ENCODE peak calls at places on chromosomes 4 and X, in seven cellular contexts. U is HepG2, Y is SK-N-SH, P is GM12878, J is GM12891, K is K562, Z is H1. D is an unnamed sample.

GRCh38 chrX:153634832-153635231 is 12.2 kb upstream of the DUSP9 start:
- DNase-seq in U (no peak), Y (peak; percentile 12), P (no peak), J (no peak), K (no peak), Z (no peak), D (no peak)

GRCh38 chrX:40132751-40133150 is 35.0 kb upstream of the BCOR start:
- DNase-seq in U (no peak), Y (no peak), P (no peak), J (no peak), K (peak; percentile 76), Z (no peak), D (no peak)

GRCh38 chr4:148258526-148258925 is 183.7 kb downstream of the NR3C2 start:
- DNase-seq in U (no peak), Y (no peak), P (no peak), J (no peak), K (no peak), Z (no peak), D (no peak)

GRCh38 chr4:175330236-175330635 is 412.1 kb downstream of the ADAM29 start:
- DNase-seq in U (no peak), Y (no peak), P (no peak), J (no peak), K (no peak), Z (no peak), D (no peak)

GRCh38 chrX:1893758-1894294 is 279.0 kb downstream of the ASMT start:
- DNase-seq in U (no peak), Y (no peak), P (no peak), J (no peak), K (no peak), Z (no peak), D (no peak)

GRCh38 chrX:39675619-39676018 is 422.1 kb downstream of the BCOR start:
- DNase-seq in U (no peak), Y (no peak), P (no peak), J (no peak), K (no peak), Z (no peak), D (no peak)

GRCh38 chr4:184118516-184118915 is 99.2 kb downstream of the ENPP6 start:
- DNase-seq in U (no peak), Y (no peak), P (no peak), J (no peak), K (no peak), Z (no peak), D (no peak)

GRCh38 chr4:88054229-88054628 is 46.8 kb downstream of the PKD2 start:
- DNase-seq in U (no peak), Y (no peak), P (no peak), J (no peak), K (no peak), Z (no peak), D (no peak)

GRCh38 chrX:71665747-71666146 is 1.6 kb upstream of the LOC101059915 start:
- DNase-seq in U (no peak), Y (no peak), P (no peak), J (no peak), K (no peak), Z (no peak), D (no peak)

GRCh38 chr4:825063-825968 is 613 bp downstream of the CPLX1 start:
- DNase-seq in U (no peak), Y (no peak), P (no peak), J (no peak), K (peak; percentile 79), Z (no peak), D (no peak)

GRCh38 chr4:912548-913279 is 19.4 kb downstream of the GAK start:
- DNase-seq in U (no peak), Y (no peak), P (no peak), J (no peak), K (no peak), Z (no peak), D (no peak)

GRCh38 chr4:112940364-112940763 is 109.1 kb upstream of the ANK2 start:
- DNase-seq in U (no peak), Y (peak; percentile 17), P (no peak), J (no peak), K (no peak), Z (no peak), D (no peak)

GRCh38 chr4:85210353-85210752 is 243.9 kb upstream of the WDFY3 start:
- DNase-seq in U (no peak), Y (no peak), P (no peak), J (no peak), K (no peak), Z (no peak), D (no peak)

GRCh38 chrX:37380920-37381319 is 31.8 kb downstream of the PRRG1 start:
- DNase-seq in U (peak; percentile 25), Y (no peak), P (no peak), J (no peak), K (peak; percentile 36), Z (no peak), D (no peak)

GRCh38 chrX:109624641-109625311 is at the start of gene KCNE5:
- DNase-seq in U (no peak), Y (peak; percentile 46), P (no peak), J (no peak), K (no peak), Z (no peak), D (no peak)

GRCh38 chrX:78759081-78759480 is 11.6 kb downstream of the LPAR4 start:
- DNase-seq in U (no peak), Y (no peak), P (no peak), J (no peak), K (no peak), Z (no peak), D (no peak)

GRCh38 chr4:22482250-22483127 is 33.4 kb downstream of the ADGRA3 start:
- DNase-seq in U (no peak), Y (no peak), P (no peak), J (no peak), K (no peak), Z (no peak), D (no peak)

GRCh38 chrX:8235026-8235425 is 64.0 kb upstream of the VCX2 start:
- DNase-seq in U (no peak), Y (no peak), P (no peak), J (no peak), K (no peak), Z (no peak), D (no peak)

GRCh38 chrX:107654778-107655761 is 26.8 kb downstream of the PRPS1 start:
- DNase-seq in U (peak; percentile 33), Y (peak; percentile 56), P (no peak), J (no peak), K (peak; percentile 57), Z (peak; percentile 50), D (no peak)

GRCh38 chr4:7964459-7964858 is 24.8 kb upstream of the AFAP1 start:
- DNase-seq in U (no peak), Y (no peak), P (no peak), J (no peak), K (peak; percentile 34), Z (no peak), D (no peak)

GRCh38 chr4:40617903-40618302 is 11.8 kb downstream of the RBM47 start:
- DNase-seq in U (no peak), Y (no peak), P (no peak), J (no peak), K (no peak), Z (no peak), D (no peak)

GRCh38 chr4:4271912-4272311 is 18.0 kb downstream of the LYAR start:
- DNase-seq in U (no peak), Y (peak; percentile 30), P (no peak), J (no peak), K (no peak), Z (no peak), D (no peak)

GRCh38 chrX:119477812-119478232 is 9.6 kb downstream of the SLC25A5 start:
- DNase-seq in U (peak; percentile 85), Y (no peak), P (no peak), J (no peak), K (peak; percentile 75), Z (no peak), D (no peak)

GRCh38 chr4:55444822-55445221 is 49.1 kb downstream of the TMEM165 start:
- DNase-seq in U (peak; percentile 7), Y (no peak), P (no peak), J (no peak), K (peak; percentile 15), Z (no peak), D (no peak)

DNA sequence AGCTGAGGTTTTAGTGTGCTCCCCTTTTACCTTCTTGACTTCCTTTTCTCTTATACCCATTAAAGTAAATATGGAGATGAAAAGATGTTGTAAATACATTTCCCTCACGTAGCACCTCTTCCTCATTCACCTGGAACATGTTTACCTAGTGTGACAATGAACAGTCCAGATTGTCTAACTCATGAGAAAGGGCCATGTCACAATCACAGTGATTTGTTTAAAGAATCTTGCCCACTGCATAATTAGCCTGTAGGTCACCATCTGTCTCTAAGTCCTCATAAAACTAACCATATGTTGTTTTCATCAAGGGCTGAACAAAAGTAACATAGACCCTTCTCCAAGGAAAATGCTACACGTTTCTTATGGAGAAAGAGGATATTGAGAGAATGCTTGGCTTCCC is 85.7 kb downstream of the TSPAN5 start:
- DNase-seq in U (no peak), Y (no peak), P (no peak), J (no peak), K (no peak), Z (no peak), D (no peak)
- TF ChIP-seq TAF1 in U (no peak), Y (no peak), P (no peak), J (no peak), K (no peak), Z (no peak), D (no peak)

GRCh38 chrX:45767021-45767491 is 566.4 kb upstream of the DIPK2B start:
- DNase-seq in U (no peak), Y (no peak), P (no peak), J (no peak), K (no peak), Z (no peak), D (no peak)
- TF ChIP-seq POLR2AphosphoS5 in U (no peak), Y (no peak), P (no peak), J (no peak), K (no peak), Z (no peak), D (no peak)

GRCh38 chr4:100417565-100417964 is 100.3 kb downstream of the EMCN start:
- DNase-seq in U (no peak), Y (peak; percentile 3), P (no peak), J (no peak), K (no peak), Z (no peak), D (no peak)
- TF ChIP-seq TAF1 in U (no peak), Y (no peak), P (no peak), J (no peak), K (no peak), Z (no peak), D (no peak)

DNA sequence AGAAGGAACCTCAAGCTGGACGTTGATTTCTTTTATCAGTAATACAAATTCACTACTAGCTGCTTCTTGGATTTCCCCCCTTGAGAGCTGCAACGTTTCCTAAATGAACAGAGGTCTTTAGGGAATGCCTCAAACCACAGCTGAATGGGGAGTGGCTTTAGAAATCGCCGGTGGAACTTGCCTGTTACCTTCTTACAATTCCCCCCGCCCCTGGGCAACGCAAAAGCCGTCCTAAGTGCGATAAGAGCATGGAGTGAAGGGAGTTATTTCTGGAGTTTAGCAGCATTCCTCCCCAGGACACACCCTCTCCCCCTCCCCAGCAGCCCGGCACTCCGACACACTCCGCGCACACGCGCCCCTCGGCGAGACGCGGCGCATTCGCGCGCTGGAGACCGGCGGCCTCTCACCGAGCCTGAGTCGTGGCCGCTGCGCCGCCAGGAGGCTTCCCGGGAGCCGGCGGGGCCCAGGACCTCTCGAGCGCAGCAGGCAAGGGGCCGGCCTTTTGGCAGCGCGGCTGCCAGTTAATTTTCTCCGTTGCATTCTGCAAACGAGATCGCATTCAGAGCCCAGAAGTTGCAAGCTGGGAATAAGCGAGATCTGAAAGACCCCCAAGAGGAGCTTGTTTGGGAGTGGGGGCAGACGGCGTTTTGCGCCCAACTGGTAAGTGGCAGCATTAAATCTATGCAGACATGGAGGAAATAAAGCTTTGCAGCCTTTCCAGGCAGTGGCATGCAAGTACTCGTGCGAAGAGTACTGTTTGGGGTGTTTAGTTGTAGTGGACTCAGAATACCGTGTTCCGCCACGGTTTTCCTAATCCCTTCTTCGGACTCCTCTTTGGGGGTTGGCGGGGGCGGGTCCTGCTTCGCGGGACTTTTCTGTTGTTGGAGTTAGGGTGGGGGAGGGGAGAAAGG is 134.6 kb downstream of the PALLD start:
- DNase-seq in U (no peak), Y (peak; percentile 87), P (no peak), J (no peak), K (no peak), Z (peak; percentile 36), D (no peak)
- TF ChIP-seq POLR2AphosphoS5 in U (no peak), Y (no peak), P (no peak), J (no peak), K (no peak), Z (no peak), D (no peak)